ENCODE peak calls at places on chromosomes 2 and 18, in nine cellular contexts. One of them, this sample, is unnamed.

GRCh38 chr2:12675352-12675795 is 41.4 kb upstream of the TRIB2 start:
- DNase-seq in stimulated activated naive CD4-positive, alpha-beta T cell treated with Interleukin-2 at 50 U/mL for 16 hours: no peak
- DNase-seq in nucleus accumbens: no peak
- DNase-seq in endothelial cell: no peak
- DNase-seq in NCI-H2081: no peak
- DNase-seq in activated T-cell treated with anti-CD3 and anti-CD28 coated beads for 1 hour: no peak
- DNase-seq in T-helper 9 cell: no peak
- DNase-seq in AG09319: no peak
- DNase-seq in DMS153: no peak
- DNase-seq in this sample: no peak

GRCh38 chr2:197261808-197262226 is 48.8 kb downstream of the ANKRD44 start:
- DNase-seq in stimulated activated naive CD4-positive, alpha-beta T cell treated with Interleukin-2 at 50 U/mL for 16 hours: no peak
- DNase-seq in nucleus accumbens: no peak
- DNase-seq in endothelial cell: no peak
- DNase-seq in NCI-H2081: no peak
- DNase-seq in activated T-cell treated with anti-CD3 and anti-CD28 coated beads for 1 hour: no peak
- DNase-seq in T-helper 9 cell: no peak
- DNase-seq in AG09319: no peak
- DNase-seq in DMS153: peak
- DNase-seq in this sample: no peak

GRCh38 chr2:175690113-175690716 is 311.9 kb downstream of the LNPK start:
- DNase-seq in stimulated activated naive CD4-positive, alpha-beta T cell treated with Interleukin-2 at 50 U/mL for 16 hours: no peak
- DNase-seq in nucleus accumbens: peak
- DNase-seq in endothelial cell: peak
- DNase-seq in NCI-H2081: peak
- DNase-seq in activated T-cell treated with anti-CD3 and anti-CD28 coated beads for 1 hour: no peak
- DNase-seq in T-helper 9 cell: no peak
- DNase-seq in AG09319: peak
- DNase-seq in DMS153: peak
- DNase-seq in this sample: no peak

GRCh38 chr2:54805255-54805654 is 81.8 kb downstream of the EML6 start:
- DNase-seq in stimulated activated naive CD4-positive, alpha-beta T cell treated with Interleukin-2 at 50 U/mL for 16 hours: no peak
- DNase-seq in nucleus accumbens: no peak
- DNase-seq in endothelial cell: no peak
- DNase-seq in NCI-H2081: no peak
- DNase-seq in activated T-cell treated with anti-CD3 and anti-CD28 coated beads for 1 hour: no peak
- DNase-seq in T-helper 9 cell: no peak
- DNase-seq in AG09319: no peak
- DNase-seq in DMS153: no peak
- DNase-seq in this sample: no peak

GRCh38 chr18:44130365-44130942 is 550.2 kb upstream of the SETBP1 start:
- DNase-seq in stimulated activated naive CD4-positive, alpha-beta T cell treated with Interleukin-2 at 50 U/mL for 16 hours: no peak
- DNase-seq in nucleus accumbens: no peak
- DNase-seq in endothelial cell: peak
- DNase-seq in NCI-H2081: peak
- DNase-seq in activated T-cell treated with anti-CD3 and anti-CD28 coated beads for 1 hour: no peak
- DNase-seq in T-helper 9 cell: no peak
- DNase-seq in AG09319: no peak
- DNase-seq in DMS153: peak
- DNase-seq in this sample: peak

GRCh38 chr2:158795110-158795924 is at the start of gene DAPL1:
- DNase-seq in stimulated activated naive CD4-positive, alpha-beta T cell treated with Interleukin-2 at 50 U/mL for 16 hours: no peak
- DNase-seq in nucleus accumbens: no peak
- DNase-seq in endothelial cell: no peak
- DNase-seq in NCI-H2081: peak
- DNase-seq in activated T-cell treated with anti-CD3 and anti-CD28 coated beads for 1 hour: no peak
- DNase-seq in T-helper 9 cell: no peak
- DNase-seq in AG09319: no peak
- DNase-seq in DMS153: peak
- DNase-seq in this sample: no peak

GRCh38 chr2:23486676-23487075 is 101.7 kb downstream of the KLHL29 start:
- DNase-seq in stimulated activated naive CD4-positive, alpha-beta T cell treated with Interleukin-2 at 50 U/mL for 16 hours: no peak
- DNase-seq in nucleus accumbens: no peak
- DNase-seq in endothelial cell: no peak
- DNase-seq in NCI-H2081: no peak
- DNase-seq in activated T-cell treated with anti-CD3 and anti-CD28 coated beads for 1 hour: no peak
- DNase-seq in T-helper 9 cell: no peak
- DNase-seq in AG09319: no peak
- DNase-seq in DMS153: no peak
- DNase-seq in this sample: no peak

GRCh38 chr2:121285077-121285449 is at the start of gene TFCP2L1:
- DNase-seq in stimulated activated naive CD4-positive, alpha-beta T cell treated with Interleukin-2 at 50 U/mL for 16 hours: no peak
- DNase-seq in nucleus accumbens: no peak
- DNase-seq in endothelial cell: peak
- DNase-seq in NCI-H2081: peak
- DNase-seq in activated T-cell treated with anti-CD3 and anti-CD28 coated beads for 1 hour: no peak
- DNase-seq in T-helper 9 cell: no peak
- DNase-seq in AG09319: no peak
- DNase-seq in DMS153: peak
- DNase-seq in this sample: peak

GRCh38 chr2:31235504-31235902 is 1.6 kb downstream of the EHD3 start:
- DNase-seq in stimulated activated naive CD4-positive, alpha-beta T cell treated with Interleukin-2 at 50 U/mL for 16 hours: no peak
- DNase-seq in nucleus accumbens: no peak
- DNase-seq in endothelial cell: no peak
- DNase-seq in NCI-H2081: no peak
- DNase-seq in activated T-cell treated with anti-CD3 and anti-CD28 coated beads for 1 hour: no peak
- DNase-seq in T-helper 9 cell: no peak
- DNase-seq in AG09319: peak
- DNase-seq in DMS153: no peak
- DNase-seq in this sample: no peak

GRCh38 chr2:227849906-227850305 is 21.5 kb upstream of the DAW1 start:
- DNase-seq in stimulated activated naive CD4-positive, alpha-beta T cell treated with Interleukin-2 at 50 U/mL for 16 hours: no peak
- DNase-seq in nucleus accumbens: no peak
- DNase-seq in endothelial cell: no peak
- DNase-seq in NCI-H2081: no peak
- DNase-seq in activated T-cell treated with anti-CD3 and anti-CD28 coated beads for 1 hour: no peak
- DNase-seq in T-helper 9 cell: no peak
- DNase-seq in AG09319: no peak
- DNase-seq in DMS153: no peak
- DNase-seq in this sample: no peak